ENCODE peak calls at places on chromosomes 13 and 19, in ten cellular contexts. S is WTC11, H is bronchial epithelial cell, N is spleen, G is AG09309, K is progenitor cell of endocrine pancreas, F is retinal pigment epithelial cell, T is tibial artery, P is epithelial cell of esophagus, R is uterus. C is an unnamed sample.

GRCh38 chr19:10009714-10010224 is 535 bp downstream of the COL5A3 start:
- DNase-seq in S (no peak), H (no peak), N (no peak), G (no peak), K (no peak), F (no peak), T (no peak), P (peak), R (no peak), C (no peak)

GRCh38 chr19:13979224-13979623 is 26.9 kb downstream of the RFX1 start:
- DNase-seq in S (no peak), H (no peak), N (no peak), G (no peak), K (no peak), F (no peak), T (no peak), P (no peak), R (peak), C (no peak)

GRCh38 chr13:97259787-97260641 is 37.9 kb downstream of the MBNL2 start:
- DNase-seq in S (no peak), H (peak), N (no peak), G (no peak), K (no peak), F (no peak), T (peak), P (peak), R (no peak), C (no peak)

GRCh38 chr19:24142771-24143170 is 55.8 kb downstream of the ZNF254 start:
- DNase-seq in S (no peak), H (no peak), N (no peak), G (no peak), K (no peak), F (no peak), T (no peak), P (no peak), R (no peak), C (no peak)

GRCh38 chr19:34661357-34661756 is 15.6 kb downstream of the SCGB2B2 start:
- DNase-seq in S (no peak), H (no peak), N (no peak), G (no peak), K (no peak), F (no peak), T (no peak), P (no peak), R (no peak), C (no peak)

GRCh38 chr19:10858204-10858828 is 10.1 kb downstream of the C19orf38 start:
- DNase-seq in S (peak), H (no peak), N (no peak), G (no peak), K (no peak), F (no peak), T (no peak), P (no peak), R (no peak), C (no peak)

GRCh38 chr13:29621401-29621800 is 25.9 kb upstream of the SLC7A1 start:
- DNase-seq in S (no peak), H (peak), N (no peak), G (no peak), K (no peak), F (no peak), T (no peak), P (peak), R (no peak), C (no peak)

GRCh38 chr13:101283782-101284181 is 132.5 kb downstream of the NALCN start:
- DNase-seq in S (no peak), H (peak), N (no peak), G (no peak), K (no peak), F (no peak), T (no peak), P (peak), R (no peak), C (no peak)

GRCh38 chr13:28100149-28101121 is at the start of gene FLT3:
- DNase-seq in S (peak), H (no peak), N (peak), G (no peak), K (peak), F (peak), T (no peak), P (peak), R (no peak), C (no peak)

GRCh38 chr13:26964278-26965057 is 203.9 kb upstream of the GPR12 start:
- DNase-seq in S (no peak), H (no peak), N (no peak), G (no peak), K (no peak), F (no peak), T (no peak), P (no peak), R (no peak), C (no peak)

GRCh38 chr19:2274937-2275535 is 6.9 kb downstream of the PEAK3 start:
- DNase-seq in S (peak), H (peak), N (peak), G (no peak), K (no peak), F (no peak), T (no peak), P (peak), R (peak), C (peak)

GRCh38 chr13:76845367-76845766 is 40.8 kb downstream of the KCTD12 start:
- DNase-seq in S (no peak), H (no peak), N (no peak), G (no peak), K (no peak), F (no peak), T (no peak), P (no peak), R (no peak), C (no peak)

GRCh38 chr19:2270572-2271515 is 11.1 kb downstream of the PEAK3 start:
- DNase-seq in S (peak), H (peak), N (peak), G (no peak), K (no peak), F (peak), T (peak), P (peak), R (peak), C (peak)

GRCh38 chr19:46919324-46919723 is 58.5 kb downstream of the ARHGAP35 start:
- DNase-seq in S (no peak), H (peak), N (no peak), G (no peak), K (no peak), F (no peak), T (no peak), P (peak), R (no peak), C (no peak)

GRCh38 chr13:50845211-50845610 is 1.7 kb upstream of the DLEU7 start:
- DNase-seq in S (no peak), H (no peak), N (no peak), G (no peak), K (no peak), F (peak), T (no peak), P (no peak), R (no peak), C (no peak)

GRCh38 chr13:98397221-98397620 is 179.7 kb downstream of the STK24 start:
- DNase-seq in S (no peak), H (no peak), N (no peak), G (no peak), K (no peak), F (no peak), T (no peak), P (peak), R (no peak), C (no peak)

GRCh38 chr13:27789495-27790303 is 2.6 kb upstream of the GSX1 start:
- DNase-seq in S (peak), H (no peak), N (no peak), G (no peak), K (no peak), F (no peak), T (no peak), P (no peak), R (no peak), C (no peak)

GRCh38 chr19:38057954-38058690 is 151.1 kb downstream of the SIPA1L3 start:
- DNase-seq in S (no peak), H (no peak), N (no peak), G (no peak), K (peak), F (no peak), T (no peak), P (peak), R (no peak), C (no peak)

GRCh38 chr19:43812259-43812658 is 10.0 kb upstream of the LYPD5 start:
- DNase-seq in S (no peak), H (no peak), N (no peak), G (no peak), K (no peak), F (no peak), T (no peak), P (no peak), R (no peak), C (no peak)

GRCh38 chr13:44415815-44416214 is 42.2 kb downstream of the SERP2 start:
- DNase-seq in S (no peak), H (no peak), N (peak), G (no peak), K (no peak), F (no peak), T (no peak), P (no peak), R (no peak), C (no peak)

GRCh38 chr13:75544681-75545333 is 4.8 kb upstream of the UCHL3 start:
- DNase-seq in S (no peak), H (peak), N (no peak), G (peak), K (no peak), F (no peak), T (no peak), P (peak), R (no peak), C (no peak)

GRCh38 chr13:26839682-26840081 is 79.1 kb upstream of the GPR12 start:
- DNase-seq in S (no peak), H (no peak), N (no peak), G (no peak), K (no peak), F (no peak), T (no peak), P (no peak), R (no peak), C (no peak)

GRCh38 chr19:15213715-15214381 is 13.1 kb upstream of the NOTCH3 start:
- DNase-seq in S (peak), H (no peak), N (no peak), G (no peak), K (no peak), F (no peak), T (peak), P (no peak), R (peak), C (no peak)

GRCh38 chr13:97629601-97630272 is 195.8 kb downstream of the RAP2A start:
- DNase-seq in S (no peak), H (peak), N (no peak), G (no peak), K (no peak), F (no peak), T (no peak), P (no peak), R (no peak), C (no peak)

GRCh38 chr19:54804101-54804500 is 691 bp downstream of the KIR2DL4 start:
- DNase-seq in S (no peak), H (no peak), N (no peak), G (no peak), K (no peak), F (no peak), T (no peak), P (no peak), R (no peak), C (no peak)

GRCh38 chr13:41054212-41054877 is 7.0 kb upstream of the WBP4 start:
- DNase-seq in S (no peak), H (peak), N (no peak), G (peak), K (no peak), F (no peak), T (no peak), P (peak), R (no peak), C (no peak)

GRCh38 chr19:29516821-29517395 is 8.9 kb upstream of the VSTM2B start:
- DNase-seq in S (no peak), H (no peak), N (peak), G (no peak), K (no peak), F (no peak), T (no peak), P (no peak), R (no peak), C (no peak)

GRCh38 chr19:28026636-28027035 is 1186.3 kb downstream of the UQCRFS1 start:
- DNase-seq in S (no peak), H (no peak), N (no peak), G (no peak), K (no peak), F (no peak), T (no peak), P (no peak), R (no peak), C (no peak)

GRCh38 chr19:17665058-17665457 is 23.1 kb downstream of the UNC13A start:
- DNase-seq in S (no peak), H (no peak), N (no peak), G (no peak), K (no peak), F (no peak), T (no peak), P (no peak), R (no peak), C (no peak)

GRCh38 chr13:44347301-44347700 is 26.3 kb upstream of the SERP2 start:
- DNase-seq in S (no peak), H (peak), N (no peak), G (no peak), K (no peak), F (no peak), T (no peak), P (peak), R (no peak), C (no peak)

GRCh38 chr19:1259206-1259872 is 9.8 kb upstream of the CIRBP start:
- DNase-seq in S (peak), H (peak), N (peak), G (no peak), K (no peak), F (no peak), T (peak), P (peak), R (peak), C (peak)

GRCh38 chr19:51572908-51573307 is 1.8 kb downstream of the ZNF175 start:
- DNase-seq in S (no peak), H (peak), N (no peak), G (peak), K (no peak), F (no peak), T (no peak), P (peak), R (no peak), C (no peak)

GRCh38 chr13:99182439-99182838 is 18.2 kb upstream of the UBAC2 start:
- DNase-seq in S (no peak), H (no peak), N (no peak), G (no peak), K (no peak), F (no peak), T (no peak), P (no peak), R (no peak), C (no peak)

GRCh38 chr13:65562305-65562704 is 1667.8 kb downstream of the PCDH9 start:
- DNase-seq in S (no peak), H (no peak), N (no peak), G (no peak), K (no peak), F (no peak), T (no peak), P (no peak), R (no peak), C (no peak)

GRCh38 chr19:43545276-43545675 is 12.3 kb downstream of the ZNF575 start:
- DNase-seq in S (no peak), H (no peak), N (peak), G (no peak), K (no peak), F (no peak), T (no peak), P (no peak), R (no peak), C (no peak)

GRCh38 chr13:23570931-23571330 is 719 bp downstream of the TNFRSF19 start:
- DNase-seq in S (no peak), H (peak), N (no peak), G (no peak), K (no peak), F (no peak), T (no peak), P (no peak), R (no peak), C (no peak)

GRCh38 chr19:10431254-10431942 is 11.1 kb downstream of the PDE4A start:
- DNase-seq in S (peak), H (no peak), N (no peak), G (no peak), K (no peak), F (no peak), T (no peak), P (no peak), R (peak), C (peak)

GRCh38 chr19:18478545-18479311 is 40.8 kb upstream of the ISYNA1 start:
- DNase-seq in S (no peak), H (peak), N (peak), G (peak), K (no peak), F (no peak), T (peak), P (peak), R (peak), C (peak)

GRCh38 chr13:111005808-111006494 is 91.1 kb upstream of the ANKRD10 start:
- DNase-seq in S (no peak), H (no peak), N (peak), G (no peak), K (no peak), F (no peak), T (peak), P (no peak), R (peak), C (no peak)
- TF ChIP-seq CTCF in S (no peak), H (no peak), N (no peak), G (no peak), K (no peak), F (no peak), T (no peak), P (no peak), R (no peak), C (no peak)

DNA sequence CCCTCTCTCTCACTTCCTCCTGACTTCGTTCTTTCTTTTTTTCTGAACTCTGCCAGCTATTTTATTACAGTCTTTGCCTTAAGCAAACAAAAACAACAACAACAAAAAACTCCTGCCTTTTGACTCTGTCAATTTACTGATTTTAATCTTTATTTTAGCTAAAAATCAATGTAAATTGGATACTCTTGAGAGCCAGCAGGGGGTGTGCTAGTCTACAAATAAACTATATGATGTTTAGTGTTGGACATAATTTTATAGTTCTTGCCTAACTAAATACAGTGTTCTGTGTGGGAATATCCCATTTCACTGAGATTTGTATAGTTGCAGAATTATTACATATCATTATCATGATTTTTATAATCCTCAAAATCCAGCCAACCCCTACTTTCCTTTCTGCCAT is 1199.9 kb upstream of the SPRY2 start:
- DNase-seq in S (no peak), H (peak), N (no peak), G (no peak), K (no peak), F (no peak), T (no peak), P (peak), R (no peak), C (no peak)
- TF ChIP-seq CTCF in S (no peak), H (peak), N (no peak), G (no peak), K (peak), F (peak), T (no peak), P (peak), R (no peak), C (no peak)

GRCh38 chr13:42216422-42216735 is 55.6 kb upstream of the AKAP11 start:
- DNase-seq in S (no peak), H (no peak), N (no peak), G (no peak), K (no peak), F (no peak), T (no peak), P (no peak), R (no peak), C (no peak)
- TF ChIP-seq CTCF in S (no peak), H (no peak), N (no peak), G (no peak), K (no peak), F (no peak), T (no peak), P (no peak), R (no peak), C (no peak)

DNA sequence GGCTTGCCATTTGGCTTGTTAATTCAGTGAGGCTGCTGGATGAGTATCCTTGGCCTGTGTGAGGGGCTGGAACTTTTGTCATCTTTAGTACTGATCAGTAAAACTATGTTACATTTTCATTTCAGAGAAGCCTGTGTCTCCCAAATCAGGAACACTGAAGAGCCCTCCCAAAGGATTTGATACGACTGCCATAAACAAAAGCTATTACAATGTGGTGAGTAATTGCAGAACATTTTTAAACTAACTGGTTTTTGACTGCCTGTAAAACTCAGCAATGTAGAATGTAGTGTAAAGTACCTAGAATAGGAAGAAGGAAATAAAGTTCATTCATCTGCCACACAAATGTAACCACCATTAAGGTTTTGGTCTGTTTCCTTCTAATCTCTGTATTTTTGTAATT is 87.4 kb upstream of the TEX29 start:
- DNase-seq in S (no peak), H (no peak), N (no peak), G (no peak), K (no peak), F (no peak), T (no peak), P (no peak), R (no peak), C (no peak)
- TF ChIP-seq CTCF in S (no peak), H (no peak), N (no peak), G (no peak), K (no peak), F (no peak), T (no peak), P (no peak), R (no peak), C (no peak)

GRCh38 chr13:87925006-87925405 is 253.8 kb downstream of the SLITRK5 start:
- DNase-seq in S (no peak), H (no peak), N (no peak), G (no peak), K (no peak), F (no peak), T (no peak), P (no peak), R (no peak), C (no peak)
- TF ChIP-seq CTCF in S (no peak), H (no peak), N (no peak), G (no peak), K (no peak), F (no peak), T (no peak), P (no peak), R (no peak), C (no peak)

GRCh38 chr13:103762523-103762922 is 696.3 kb upstream of the SLC10A2 start:
- DNase-seq in S (no peak), H (no peak), N (no peak), G (no peak), K (no peak), F (no peak), T (no peak), P (no peak), R (no peak), C (no peak)
- TF ChIP-seq CTCF in S (no peak), H (no peak), N (no peak), G (no peak), K (no peak), F (peak), T (no peak), P (no peak), R (no peak), C (no peak)

GRCh38 chr19:4208385-4209094 is 20.8 kb upstream of the EBI3 start:
- DNase-seq in S (no peak), H (peak), N (no peak), G (no peak), K (no peak), F (no peak), T (no peak), P (peak), R (no peak), C (no peak)
- TF ChIP-seq CTCF in S (no peak), H (peak), N (no peak), G (peak), K (peak), F (peak), T (no peak), P (peak), R (no peak), C (peak)

GRCh38 chr13:43195551-43195950 is 172.2 kb downstream of the DNAJC15 start:
- DNase-seq in S (no peak), H (peak), N (no peak), G (no peak), K (no peak), F (no peak), T (no peak), P (peak), R (no peak), C (no peak)
- TF ChIP-seq CTCF in S (no peak), H (peak), N (no peak), G (no peak), K (no peak), F (peak), T (no peak), P (peak), R (no peak), C (no peak)

DNA sequence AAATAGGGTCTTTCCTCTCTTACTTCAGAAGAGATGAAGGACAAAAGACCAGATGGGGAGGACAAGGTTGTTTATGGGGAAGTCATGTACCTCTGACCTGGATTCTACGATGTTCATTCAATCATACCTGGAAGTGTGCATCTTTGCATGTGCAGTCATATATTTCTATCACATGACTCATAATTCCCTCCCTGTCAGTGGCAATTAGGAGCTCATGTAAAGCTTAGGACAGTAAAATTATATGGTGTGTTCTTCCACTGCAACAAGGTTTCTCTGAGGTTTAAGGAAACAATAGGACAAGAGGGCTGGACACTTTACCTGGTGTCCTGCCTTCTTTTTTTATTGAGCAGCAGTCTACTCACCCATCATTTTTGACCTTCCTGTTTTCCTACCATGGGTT is 19.8 kb downstream of the CEACAM7 start:
- DNase-seq in S (no peak), H (no peak), N (no peak), G (no peak), K (no peak), F (no peak), T (no peak), P (no peak), R (no peak), C (no peak)
- TF ChIP-seq CTCF in S (no peak), H (no peak), N (no peak), G (no peak), K (no peak), F (no peak), T (no peak), P (no peak), R (no peak), C (no peak)

GRCh38 chr19:45402469-45403070 is 2.3 kb downstream of the PPP1R13L start:
- DNase-seq in S (peak), H (peak), N (peak), G (no peak), K (peak), F (no peak), T (no peak), P (peak), R (no peak), C (no peak)
- TF ChIP-seq CTCF in S (peak), H (peak), N (peak), G (peak), K (peak), F (peak), T (no peak), P (peak), R (no peak), C (peak)

C was measured in CD14-positive monocyte.